ENCODE peak calls at places on chromosomes 2 and 18, in five cellular contexts. F, M, D, W and B are unnamed samples.

GRCh38 chr18:35692866-35693265 is 111.3 kb downstream of the GALNT1 start:
- DNase-seq in F (no peak), M (no peak), D (no peak), W (peak), B (no peak)

GRCh38 chr2:237407734-237408133 is 6.2 kb downstream of the COL6A3 start:
- DNase-seq in F (no peak), M (no peak), D (no peak), W (no peak), B (no peak)

GRCh38 chr18:76476665-76477561 is 18.1 kb downstream of the ZNF516 start:
- DNase-seq in F (no peak), M (no peak), D (peak), W (peak), B (no peak)

GRCh38 chr2:239291505-239292350 is 109.1 kb downstream of the HDAC4 start:
- DNase-seq in F (no peak), M (no peak), D (no peak), W (no peak), B (no peak)

GRCh38 chr18:38751897-38752296 is 1186.3 kb upstream of the CELF4 start:
- DNase-seq in F (no peak), M (no peak), D (no peak), W (peak), B (peak)

GRCh38 chr2:84938194-84938879 is 32.6 kb upstream of the KCMF1 start:
- DNase-seq in F (no peak), M (no peak), D (peak), W (no peak), B (no peak)

GRCh38 chr2:46164581-46165301 is 132.5 kb upstream of the EPAS1 start:
- DNase-seq in F (peak), M (no peak), D (peak), W (peak), B (no peak)

GRCh38 chr2:45780541-45781463 is 129.3 kb downstream of the PRKCE start:
- DNase-seq in F (no peak), M (no peak), D (no peak), W (no peak), B (no peak)

GRCh38 chr2:58063641-58064040 is 17.0 kb downstream of the VRK2 start:
- DNase-seq in F (no peak), M (no peak), D (peak), W (peak), B (no peak)

GRCh38 chr2:101698419-101699190 is 1.1 kb downstream of the MAP4K4 start:
- DNase-seq in F (no peak), M (no peak), D (peak), W (peak), B (peak)

GRCh38 chr2:234241656-234242445 is 191.3 kb downstream of the SPP2 start:
- DNase-seq in F (no peak), M (no peak), D (peak), W (peak), B (no peak)